ENCODE peak calls at places on chromosomes 16 and 17, in nine cellular contexts. R is HCT116, I is neural crest cell, Y is stomach, Z is osteocyte, B is B cell, A is heart right ventricle, E is lower leg skin, P is left ventricle myocardium inferior. O is an unnamed sample.

GRCh38 chr16:28531777-28532744 is 6.7 kb downstream of the NUPR1 start:
- DNase-seq in R (peak), I (no peak), Y (peak), Z (no peak), B (no peak), A (peak), E (peak), P (peak), O (no peak)

GRCh38 chr17:73953206-73954033 is 250.1 kb upstream of the RPL38 start:
- DNase-seq in R (no peak), I (no peak), Y (no peak), Z (no peak), B (no peak), A (no peak), E (no peak), P (no peak), O (no peak)

GRCh38 chr17:6642592-6642991 is 1.7 kb downstream of the TXNDC17 start:
- DNase-seq in R (no peak), I (no peak), Y (no peak), Z (no peak), B (no peak), A (no peak), E (no peak), P (no peak), O (no peak)

GRCh38 chr17:36082062-36082461 is 7.9 kb downstream of the CCL3 start:
- DNase-seq in R (no peak), I (no peak), Y (no peak), Z (no peak), B (no peak), A (no peak), E (no peak), P (no peak), O (no peak)

GRCh38 chr16:69838417-69838990 is 76.4 kb downstream of the WWP2 start:
- DNase-seq in R (no peak), I (no peak), Y (no peak), Z (no peak), B (no peak), A (peak), E (no peak), P (peak), O (no peak)

GRCh38 chr16:19392352-19392751 is 25.3 kb upstream of the TMC5 start:
- DNase-seq in R (no peak), I (no peak), Y (no peak), Z (no peak), B (no peak), A (no peak), E (no peak), P (no peak), O (no peak)

GRCh38 chr17:16243811-16244567 is 27.0 kb downstream of the PIGL start:
- DNase-seq in R (no peak), I (no peak), Y (no peak), Z (no peak), B (no peak), A (no peak), E (no peak), P (no peak), O (no peak)

GRCh38 chr16:72797606-72798005 is 250.3 kb downstream of the ZFHX3 start:
- DNase-seq in R (no peak), I (no peak), Y (no peak), Z (no peak), B (no peak), A (peak), E (no peak), P (peak), O (no peak)

GRCh38 chr17:44221862-44222111 is 2.3 kb upstream of the UBTF start:
- DNase-seq in R (no peak), I (no peak), Y (no peak), Z (no peak), B (no peak), A (peak), E (no peak), P (no peak), O (no peak)

GRCh38 chr16:88406096-88407041 is 23.6 kb downstream of the ZNF469 start:
- DNase-seq in R (no peak), I (no peak), Y (no peak), Z (no peak), B (no peak), A (no peak), E (no peak), P (no peak), O (no peak)

GRCh38 chr16:70561623-70562022 is 38.0 kb downstream of the SF3B3 start:
- DNase-seq in R (no peak), I (no peak), Y (no peak), Z (no peak), B (no peak), A (no peak), E (peak), P (no peak), O (no peak)

GRCh38 chr16:27925612-27926011 is 137.9 kb downstream of the GSG1L start:
- DNase-seq in R (no peak), I (no peak), Y (no peak), Z (no peak), B (no peak), A (no peak), E (no peak), P (no peak), O (no peak)

GRCh38 chr17:45651145-45651713 is 132.9 kb upstream of the CRHR1 start:
- DNase-seq in R (no peak), I (no peak), Y (no peak), Z (no peak), B (no peak), A (no peak), E (no peak), P (no peak), O (no peak)

GRCh38 chr17:45646288-45646988 is 137.7 kb upstream of the CRHR1 start:
- DNase-seq in R (no peak), I (no peak), Y (no peak), Z (no peak), B (no peak), A (peak), E (no peak), P (no peak), O (no peak)

GRCh38 chr17:45649796-45650195 is 134.3 kb upstream of the CRHR1 start:
- DNase-seq in R (no peak), I (no peak), Y (no peak), Z (no peak), B (no peak), A (no peak), E (no peak), P (no peak), O (no peak)

GRCh38 chr17:45650601-45651000 is 133.5 kb upstream of the CRHR1 start:
- DNase-seq in R (no peak), I (no peak), Y (no peak), Z (no peak), B (no peak), A (no peak), E (no peak), P (no peak), O (no peak)

DNA sequence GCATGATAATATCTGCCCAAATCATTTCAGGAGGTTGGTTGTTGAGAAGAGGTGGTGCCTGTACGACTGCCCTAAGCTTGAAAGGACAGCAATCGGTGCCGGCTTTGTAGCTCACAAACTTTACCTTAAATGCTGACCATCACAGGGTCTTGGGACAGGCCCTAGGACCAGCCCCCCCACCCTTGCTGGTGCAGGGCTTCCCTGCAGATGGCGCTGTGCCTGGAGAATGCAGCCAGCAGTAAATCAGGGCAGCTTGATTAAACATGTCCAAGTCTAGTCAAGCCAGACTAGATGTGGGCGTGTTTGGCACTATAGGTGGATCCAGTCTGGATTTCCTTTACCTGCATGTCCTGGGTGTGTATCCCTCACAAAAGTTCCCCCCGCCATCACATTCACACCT is 135.5 kb upstream of the CRHR1 start:
- DNase-seq in R (no peak), I (no peak), Y (no peak), Z (no peak), B (no peak), A (no peak), E (no peak), P (no peak), O (no peak)
- TF ChIP-seq CTCF in R (peak), I (peak), Y (no peak), Z (no peak), B (no peak), A (no peak), E (no peak), P (no peak), O (no peak)

GRCh38 chr16:54938351-54939346 is 8.0 kb downstream of the IRX5 start:
- DNase-seq in R (no peak), I (peak), Y (no peak), Z (peak), B (peak), A (no peak), E (no peak), P (no peak), O (no peak)
- TF ChIP-seq CTCF in R (no peak), I (no peak), Y (no peak), Z (no peak), B (no peak), A (no peak), E (no peak), P (peak), O (no peak)

DNA sequence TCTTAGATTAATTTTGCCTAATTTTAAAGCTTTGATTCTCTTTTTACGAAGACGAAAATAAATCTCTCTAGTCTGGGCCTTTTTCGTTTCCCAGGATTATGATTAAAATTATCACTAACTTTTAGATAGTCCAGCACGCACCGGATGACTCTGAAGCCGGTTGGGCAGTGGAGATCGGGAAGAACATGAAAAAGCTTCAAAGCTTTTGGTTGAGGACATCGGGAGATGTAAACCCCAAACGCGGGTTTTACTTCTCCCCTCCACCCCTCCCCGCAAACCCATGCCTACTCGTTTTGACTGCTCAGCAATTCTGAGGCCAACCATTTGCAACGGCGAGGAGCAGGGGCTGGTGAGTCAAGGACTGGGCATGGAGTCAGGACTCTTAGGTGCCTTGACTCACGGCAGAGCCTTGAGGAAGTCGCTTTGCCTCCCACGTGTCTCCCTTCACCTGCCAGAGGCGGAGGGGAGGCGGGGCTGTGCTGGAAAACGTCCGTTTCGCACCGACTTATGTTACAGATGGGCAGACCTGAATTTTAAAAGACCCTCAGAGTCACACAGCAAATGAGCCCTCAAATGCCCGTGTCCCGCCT is 989 bp upstream of the DUSP14 start:
- DNase-seq in R (peak), I (peak), Y (peak), Z (no peak), B (peak), A (peak), E (peak), P (peak), O (peak)
- TF ChIP-seq CTCF in R (no peak), I (no peak), Y (no peak), Z (no peak), B (no peak), A (no peak), E (no peak), P (no peak), O (no peak)

DNA sequence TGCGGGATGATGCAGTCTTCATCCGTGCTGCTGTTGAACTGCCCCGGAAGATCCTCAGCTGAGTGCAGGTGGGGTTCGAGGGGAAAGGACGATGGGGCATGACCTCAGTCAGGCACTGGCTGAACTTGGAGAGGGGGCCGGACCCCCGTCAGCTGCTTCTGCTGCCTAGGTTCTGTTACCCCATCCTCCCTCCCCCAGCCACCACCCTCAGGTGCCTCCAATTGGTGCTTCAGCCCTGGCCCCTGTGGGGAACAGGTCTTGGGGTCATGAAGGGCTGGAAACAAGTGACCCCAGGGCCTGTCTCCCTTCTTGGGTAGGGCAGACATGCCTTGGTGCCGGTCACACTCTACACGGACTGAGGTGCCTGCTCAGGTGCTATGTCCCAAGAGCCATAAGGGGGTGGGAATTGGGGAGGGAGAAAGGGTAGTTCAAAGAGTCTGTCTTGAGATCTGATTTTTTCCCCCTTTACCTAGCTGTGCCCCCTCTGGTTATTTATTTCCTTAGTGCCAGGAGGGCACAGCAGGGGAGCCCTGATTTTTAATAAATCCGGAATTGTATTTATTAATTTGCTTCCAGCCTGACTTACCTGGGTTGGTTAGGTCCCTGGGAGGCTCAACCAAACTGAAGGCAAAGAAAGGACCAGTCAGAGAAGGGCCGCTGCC is 5.8 kb downstream of the TRAF4 start:
- DNase-seq in R (no peak), I (no peak), Y (no peak), Z (no peak), B (peak), A (no peak), E (no peak), P (no peak), O (no peak)
- TF ChIP-seq CTCF in R (no peak), I (no peak), Y (no peak), Z (no peak), B (no peak), A (no peak), E (no peak), P (no peak), O (no peak)

DNA sequence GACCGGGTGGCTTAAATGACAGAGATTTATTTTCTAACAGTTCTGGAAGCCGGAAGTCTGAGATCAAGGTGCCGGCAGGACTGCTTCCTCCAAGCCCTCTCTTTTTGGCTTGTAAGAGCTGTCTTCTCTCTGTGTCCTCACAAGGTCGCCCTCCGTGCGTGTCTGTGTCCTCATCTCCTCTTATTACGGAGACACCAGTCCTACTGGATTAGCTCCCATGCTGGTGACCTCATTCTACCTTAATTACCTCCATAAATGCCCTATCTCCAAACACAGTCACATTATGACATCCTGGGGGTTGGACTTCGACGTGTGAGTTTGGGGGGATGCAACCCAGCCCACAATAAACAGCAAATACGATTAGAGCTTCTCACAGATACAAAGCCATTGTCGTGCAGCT is 161.5 kb downstream of the FOXL1 start:
- DNase-seq in R (no peak), I (no peak), Y (no peak), Z (no peak), B (no peak), A (no peak), E (no peak), P (no peak), O (no peak)
- TF ChIP-seq CTCF in R (no peak), I (no peak), Y (no peak), Z (no peak), B (no peak), A (no peak), E (no peak), P (no peak), O (no peak)

DNA sequence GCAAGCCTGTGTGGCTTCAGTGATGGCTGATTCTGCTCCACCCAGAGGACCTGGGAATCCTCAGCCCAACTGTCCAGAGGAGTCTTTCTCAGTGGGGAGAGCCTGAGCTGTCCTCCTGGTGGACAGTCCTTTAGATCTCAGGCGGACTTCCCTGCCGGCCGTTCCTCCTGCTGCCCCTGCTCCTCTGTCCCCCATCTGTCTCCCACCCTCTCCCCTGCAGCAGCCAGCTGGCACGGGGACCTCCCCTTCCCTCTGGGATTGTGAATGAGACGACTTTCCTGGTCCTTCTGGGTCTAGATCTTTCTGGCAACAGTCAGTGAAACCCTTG is 279.7 kb downstream of the SEC14L1 start:
- DNase-seq in R (no peak), I (no peak), Y (no peak), Z (no peak), B (no peak), A (no peak), E (no peak), P (no peak), O (no peak)
- TF ChIP-seq CTCF in R (no peak), I (no peak), Y (no peak), Z (peak), B (no peak), A (no peak), E (no peak), P (no peak), O (no peak)

DNA sequence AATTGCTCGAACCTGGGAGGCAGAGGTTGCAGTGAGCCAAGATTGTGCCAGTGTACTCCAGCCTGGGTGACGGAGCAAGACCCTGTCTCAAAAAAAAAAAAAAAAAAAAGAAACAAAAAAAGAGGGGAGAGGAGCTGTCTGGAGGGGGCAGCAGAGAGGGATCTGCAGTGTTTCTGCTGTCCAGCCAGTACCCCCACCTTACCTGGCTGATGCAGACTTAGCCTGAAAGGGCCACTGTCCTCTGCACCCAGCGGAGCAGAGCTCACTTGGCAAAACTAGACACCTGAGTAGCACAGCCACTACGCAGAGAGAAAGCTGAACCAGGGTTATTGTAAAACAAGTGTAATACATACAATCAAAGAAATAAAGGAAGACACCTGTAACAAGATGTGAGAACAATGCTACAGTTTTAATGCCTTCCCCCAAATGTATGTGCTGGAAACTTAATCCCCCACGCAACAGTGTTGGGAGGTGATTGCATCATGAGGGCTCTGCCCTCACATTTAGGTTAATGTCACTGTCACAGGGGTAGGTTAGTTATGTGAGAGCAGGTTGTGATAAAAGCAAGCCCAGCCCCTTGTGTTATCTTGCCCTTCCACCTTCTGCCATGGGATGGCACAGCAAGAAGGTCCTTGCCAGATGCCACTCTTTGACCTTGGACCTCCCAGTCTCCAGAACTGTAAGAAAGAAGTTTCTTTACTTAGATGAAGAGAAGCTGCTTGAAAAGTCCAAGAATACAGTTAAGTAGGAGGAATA is 211.2 kb downstream of the RPTOR start:
- DNase-seq in R (no peak), I (no peak), Y (no peak), Z (peak), B (no peak), A (no peak), E (no peak), P (no peak), O (no peak)
- TF ChIP-seq CTCF in R (peak), I (peak), Y (no peak), Z (peak), B (no peak), A (no peak), E (no peak), P (peak), O (no peak)

GRCh38 chr17:29905879-29906167 is 24.2 kb downstream of the SSH2 start:
- DNase-seq in R (no peak), I (no peak), Y (no peak), Z (no peak), B (no peak), A (no peak), E (no peak), P (no peak), O (no peak)
- TF ChIP-seq CTCF in R (no peak), I (no peak), Y (no peak), Z (no peak), B (no peak), A (no peak), E (no peak), P (no peak), O (no peak)

DNA sequence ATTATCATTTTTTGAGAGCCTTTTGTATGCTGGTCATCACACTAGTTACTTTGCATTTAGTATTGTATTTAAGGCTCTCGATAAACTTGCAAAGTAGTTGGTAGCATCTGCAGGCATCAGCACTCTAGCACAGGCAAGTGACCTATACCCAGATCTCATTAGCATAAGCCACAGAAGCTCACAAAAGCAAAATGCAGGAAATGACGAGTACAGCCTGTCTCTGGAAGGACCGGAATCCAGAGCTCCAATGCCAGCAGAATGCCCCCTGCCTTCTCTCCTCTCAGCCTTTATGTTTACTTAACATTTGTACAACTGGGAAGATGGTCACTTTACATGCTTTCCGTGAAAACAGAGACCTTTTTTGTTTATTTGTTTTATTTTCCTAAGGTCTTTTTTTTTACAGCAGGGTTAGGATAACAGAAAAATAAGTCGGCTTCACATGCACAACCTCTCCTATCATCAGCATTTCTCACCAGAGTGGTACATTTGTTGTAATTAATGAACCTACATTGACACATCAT is 45.4 kb upstream of the MYOCD start:
- DNase-seq in R (no peak), I (no peak), Y (no peak), Z (no peak), B (no peak), A (no peak), E (no peak), P (no peak), O (no peak)
- TF ChIP-seq CTCF in R (no peak), I (no peak), Y (no peak), Z (peak), B (no peak), A (no peak), E (no peak), P (no peak), O (no peak)